ENCODE peak calls at places on chromosome 2, in five cellular contexts. One of them, this sample, is unnamed.
A peak's percentile ranks its signal among the peaks of the same experiment; 100 is the strongest.

GRCh38 chr2:164896634-164897033 is 55.0 kb upstream of the COBLL1 start:
- DNase-seq in stomach: no peak
- DNase-seq in heart right ventricle: no peak
- DNase-seq in kidney: no peak
- DNase-seq in astrocyte of the cerebellum: no peak
- DNase-seq in this sample: no peak

GRCh38 chr2:227462972-227463931 is 8.7 kb upstream of the AGFG1 start:
- DNase-seq in stomach: no peak
- DNase-seq in heart right ventricle: no peak
- DNase-seq in kidney: no peak
- DNase-seq in astrocyte of the cerebellum: no peak
- DNase-seq in this sample: no peak

GRCh38 chr2:85238607-85239006 is 89.2 kb downstream of the TGOLN2 start:
- DNase-seq in stomach: no peak
- DNase-seq in heart right ventricle: no peak
- DNase-seq in kidney: no peak
- DNase-seq in astrocyte of the cerebellum: no peak
- DNase-seq in this sample: no peak

GRCh38 chr2:54394392-54394791 is 61.7 kb upstream of the SPTBN1 start:
- DNase-seq in stomach: no peak
- DNase-seq in heart right ventricle: no peak
- DNase-seq in kidney: no peak
- DNase-seq in astrocyte of the cerebellum: no peak
- DNase-seq in this sample: no peak

GRCh38 chr2:241228081-241228859 is 39.8 kb downstream of the ANO7 start:
- DNase-seq in stomach: no peak
- DNase-seq in heart right ventricle: no peak
- DNase-seq in kidney: peak; percentile 51
- DNase-seq in astrocyte of the cerebellum: no peak
- DNase-seq in this sample: peak; percentile 53

GRCh38 chr2:50872543-50872942 is 159.4 kb downstream of the NRXN1 start:
- DNase-seq in stomach: no peak
- DNase-seq in heart right ventricle: no peak
- DNase-seq in kidney: no peak
- DNase-seq in astrocyte of the cerebellum: no peak
- DNase-seq in this sample: no peak

GRCh38 chr2:20171445-20171977 is 53.4 kb downstream of the SDC1 start:
- DNase-seq in stomach: peak; percentile 10
- DNase-seq in heart right ventricle: no peak
- DNase-seq in kidney: no peak
- DNase-seq in astrocyte of the cerebellum: no peak
- DNase-seq in this sample: no peak

GRCh38 chr2:157891630-157892016 is 15.5 kb upstream of the ACVR1 start:
- DNase-seq in stomach: no peak
- DNase-seq in heart right ventricle: no peak
- DNase-seq in kidney: no peak
- DNase-seq in astrocyte of the cerebellum: no peak
- DNase-seq in this sample: no peak

GRCh38 chr2:121663458-121663857 is 14.2 kb upstream of the CLASP1 start:
- DNase-seq in stomach: no peak
- DNase-seq in heart right ventricle: no peak
- DNase-seq in kidney: no peak
- DNase-seq in astrocyte of the cerebellum: no peak
- DNase-seq in this sample: no peak

GRCh38 chr2:127049927-127050802 is 56.8 kb downstream of the BIN1 start:
- DNase-seq in stomach: peak; percentile 62
- DNase-seq in heart right ventricle: no peak
- DNase-seq in kidney: peak; percentile 84
- DNase-seq in astrocyte of the cerebellum: no peak
- DNase-seq in this sample: peak; percentile 89

GRCh38 chr2:65438137-65438899 is 5.9 kb upstream of the SPRED2 start:
- DNase-seq in stomach: no peak
- DNase-seq in heart right ventricle: no peak
- DNase-seq in kidney: no peak
- DNase-seq in astrocyte of the cerebellum: no peak
- DNase-seq in this sample: no peak

GRCh38 chr2:202671317-202672035 is 36.7 kb downstream of the FAM117B start:
- DNase-seq in stomach: no peak
- DNase-seq in heart right ventricle: no peak
- DNase-seq in kidney: no peak
- DNase-seq in astrocyte of the cerebellum: peak; percentile 6
- DNase-seq in this sample: no peak
- H3K4me3 ChIP-seq in stomach: no peak overlapping the region
- H3K4me3 ChIP-seq in heart right ventricle: no peak overlapping the region
- H3K4me3 ChIP-seq in kidney: no peak overlapping the region
- H3K4me3 ChIP-seq in astrocyte of the cerebellum: no peak overlapping the region
- H3K4me3 ChIP-seq in this sample: no peak overlapping the region

DNA sequence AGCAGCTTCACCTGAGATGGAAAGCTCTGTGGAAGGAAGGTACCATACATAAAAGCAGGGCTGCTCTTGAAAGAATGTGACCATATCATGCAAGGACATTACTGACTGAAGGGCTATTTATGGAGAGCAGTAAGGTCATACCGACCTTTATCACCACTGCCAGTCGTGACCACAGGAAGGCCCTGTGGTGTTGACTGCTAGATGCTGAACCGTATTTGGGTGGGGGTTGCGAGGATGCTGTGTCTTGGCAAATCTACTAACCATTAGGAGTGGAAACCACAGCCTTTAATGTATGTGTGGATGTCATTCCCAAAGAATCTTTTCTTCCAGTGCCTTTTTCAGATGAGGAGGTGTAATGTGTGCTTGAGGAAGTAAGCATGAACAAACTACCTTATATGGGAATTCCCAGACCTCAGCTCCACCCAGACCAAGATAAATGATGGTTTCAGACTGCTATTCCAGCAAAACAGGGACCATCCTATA is 60.8 kb downstream of the LIMS1 start:
- DNase-seq in stomach: no peak
- DNase-seq in heart right ventricle: no peak
- DNase-seq in kidney: no peak
- DNase-seq in astrocyte of the cerebellum: peak; percentile 96
- DNase-seq in this sample: no peak
- H3K4me3 ChIP-seq in stomach: no peak overlapping the region
- H3K4me3 ChIP-seq in heart right ventricle: no peak overlapping the region
- H3K4me3 ChIP-seq in kidney: no peak overlapping the region
- H3K4me3 ChIP-seq in astrocyte of the cerebellum: no peak overlapping the region
- H3K4me3 ChIP-seq in this sample: no peak overlapping the region

DNA sequence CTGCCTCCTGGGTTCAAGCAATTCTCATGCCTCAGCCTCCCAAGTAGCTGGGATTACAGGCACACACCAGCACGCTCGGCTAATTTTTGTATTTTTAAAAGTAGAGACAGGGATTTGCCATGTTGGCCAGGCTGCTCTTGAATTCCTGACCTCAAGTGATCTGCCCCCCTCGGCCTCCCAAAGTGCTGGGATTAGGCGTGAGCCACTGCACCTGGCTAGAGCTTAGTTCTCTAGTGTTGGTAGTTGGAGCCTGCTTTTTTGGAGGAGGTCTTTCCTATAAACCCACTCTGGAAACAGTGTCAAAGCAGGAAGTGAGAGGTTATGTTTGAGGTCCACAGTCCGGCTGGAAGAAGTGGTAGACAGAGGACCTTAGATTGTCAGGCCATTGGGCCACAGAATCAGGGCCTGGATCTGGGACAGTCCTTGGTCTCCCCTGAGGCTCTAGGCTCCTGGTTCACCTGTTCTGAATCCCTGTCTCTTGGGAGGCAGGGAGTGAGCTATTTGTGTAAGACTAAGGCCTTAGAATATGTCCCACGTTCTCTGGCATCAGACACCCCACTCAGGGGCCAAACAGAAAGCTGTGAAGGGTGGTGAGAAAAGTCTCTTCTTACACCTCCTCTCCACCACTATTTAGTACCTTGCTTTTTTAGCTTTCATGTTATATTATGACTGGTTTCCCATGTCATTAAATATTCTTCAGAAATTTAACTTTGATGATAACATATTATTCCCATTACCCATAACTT is 34.5 kb downstream of the PCBP1 start:
- DNase-seq in stomach: no peak
- DNase-seq in heart right ventricle: no peak
- DNase-seq in kidney: peak; percentile 46
- DNase-seq in astrocyte of the cerebellum: no peak
- DNase-seq in this sample: no peak
- H3K4me3 ChIP-seq in stomach: no peak overlapping the region
- H3K4me3 ChIP-seq in heart right ventricle: no peak overlapping the region
- H3K4me3 ChIP-seq in kidney: no peak overlapping the region
- H3K4me3 ChIP-seq in astrocyte of the cerebellum: no peak overlapping the region
- H3K4me3 ChIP-seq in this sample: no peak overlapping the region

GRCh38 chr2:15937882-15938802 is 2.2 kb upstream of the MYCN start:
- DNase-seq in stomach: no peak
- DNase-seq in heart right ventricle: no peak
- DNase-seq in kidney: no peak
- DNase-seq in astrocyte of the cerebellum: no peak
- DNase-seq in this sample: no peak
- H3K4me3 ChIP-seq in stomach: no peak overlapping the region
- H3K4me3 ChIP-seq in heart right ventricle: no peak overlapping the region
- H3K4me3 ChIP-seq in kidney: peak overlapping the region; percentile 43
- H3K4me3 ChIP-seq in astrocyte of the cerebellum: no peak overlapping the region
- H3K4me3 ChIP-seq in this sample: no peak overlapping the region

GRCh38 chr2:219252084-219252483 is 959 bp upstream of the TUBA4B start:
- DNase-seq in stomach: peak; percentile 40
- DNase-seq in heart right ventricle: no peak
- DNase-seq in kidney: peak; percentile 54
- DNase-seq in astrocyte of the cerebellum: no peak
- DNase-seq in this sample: no peak
- H3K4me3 ChIP-seq in stomach: peak overlapping the region; percentile 73
- H3K4me3 ChIP-seq in heart right ventricle: no peak overlapping the region
- H3K4me3 ChIP-seq in kidney: peak overlapping the region; percentile 93
- H3K4me3 ChIP-seq in astrocyte of the cerebellum: no peak overlapping the region
- H3K4me3 ChIP-seq in this sample: no peak overlapping the region

GRCh38 chr2:26173596-26174482 is 951 bp downstream of the GAREM2 start:
- DNase-seq in stomach: no peak
- DNase-seq in heart right ventricle: no peak
- DNase-seq in kidney: peak; percentile 76
- DNase-seq in astrocyte of the cerebellum: no peak
- DNase-seq in this sample: no peak
- H3K4me3 ChIP-seq in stomach: peak overlapping the region; percentile 47
- H3K4me3 ChIP-seq in heart right ventricle: peak overlapping the region; percentile 23
- H3K4me3 ChIP-seq in kidney: no peak overlapping the region
- H3K4me3 ChIP-seq in astrocyte of the cerebellum: peak overlapping the region; percentile 31
- H3K4me3 ChIP-seq in this sample: peak overlapping the region; percentile 50

GRCh38 chr2:100977511-100977910 is 24.6 kb upstream of the RPL31 start:
- DNase-seq in stomach: peak; percentile 19
- DNase-seq in heart right ventricle: no peak
- DNase-seq in kidney: no peak
- DNase-seq in astrocyte of the cerebellum: no peak
- DNase-seq in this sample: no peak
- H3K4me3 ChIP-seq in stomach: no peak overlapping the region
- H3K4me3 ChIP-seq in heart right ventricle: no peak overlapping the region
- H3K4me3 ChIP-seq in kidney: no peak overlapping the region
- H3K4me3 ChIP-seq in astrocyte of the cerebellum: no peak overlapping the region
- H3K4me3 ChIP-seq in this sample: no peak overlapping the region

GRCh38 chr2:130836501-130837174 is at the start of gene ARHGEF4:
- DNase-seq in stomach: peak; percentile 70
- DNase-seq in heart right ventricle: no peak
- DNase-seq in kidney: peak; percentile 76
- DNase-seq in astrocyte of the cerebellum: no peak
- DNase-seq in this sample: peak; percentile 87
- H3K4me3 ChIP-seq in stomach: peak within 1 kb of the TSS; percentile 43
- H3K4me3 ChIP-seq in heart right ventricle: no peak within 1 kb of the TSS
- H3K4me3 ChIP-seq in kidney: no peak within 1 kb of the TSS
- H3K4me3 ChIP-seq in astrocyte of the cerebellum: peak within 1 kb of the TSS; percentile 31
- H3K4me3 ChIP-seq in this sample: peak within 1 kb of the TSS; percentile 83